ENCODE peak calls at places on chromosomes 13 and 19, in five cellular contexts. U is HFF-Myc, Y is esophagus muscularis mucosa, J is Right ventricle myocardium superior, A is esophagus squamous epithelium. G is an unnamed sample.

GRCh38 chr13:110363009-110363408 is 55.9 kb downstream of the COL4A2 start:
- DNase-seq in A (no peak), Y (no peak), J (no peak), U (no peak), G (no peak)

GRCh38 chr13:39186205-39186880 is 148.1 kb downstream of the NHLRC3 start:
- DNase-seq in U (no peak), A (no peak), Y (no peak), J (no peak), G (no peak)

GRCh38 chr13:106471957-106472543 is 63.4 kb downstream of the EFNB2 start:
- DNase-seq in A (no peak), J (no peak), Y (no peak), U (peak; percentile 14), G (peak; percentile 61)

GRCh38 chr13:24036115-24036514 is 124.4 kb upstream of the SPATA13 start:
- DNase-seq in Y (no peak), U (peak; percentile 10), A (no peak), J (no peak), G (no peak)

GRCh38 chr13:43924549-43925245 is 45.0 kb downstream of the LACC1 start:
- DNase-seq in U (no peak), Y (no peak), A (no peak), J (no peak), G (no peak)

GRCh38 chr13:53127378-53127777 is 98.8 kb downstream of the OLFM4 start:
- DNase-seq in U (no peak), J (no peak), Y (no peak), A (no peak), G (no peak)

GRCh38 chr19:33064778-33065550 is at the start of gene RHPN2:
- DNase-seq in J (peak; percentile 75), Y (no peak), U (no peak), A (no peak), G (no peak)

GRCh38 chr19:46271488-46272197 is 25.2 kb upstream of the HIF3A start:
- DNase-seq in A (no peak), Y (no peak), U (no peak), J (no peak), G (peak; percentile 40)

GRCh38 chr13:24215732-24216131 is 55.2 kb downstream of the SPATA13 start:
- DNase-seq in J (no peak), Y (no peak), A (no peak), U (no peak), G (peak; percentile 4)

GRCh38 chr19:13153627-13154240 is 3.5 kb downstream of the IER2 start:
- DNase-seq in U (no peak), J (peak; percentile 54), Y (no peak), A (no peak), G (no peak)

GRCh38 chr13:46795321-46795720 is 1.6 kb downstream of the ESD start:
- DNase-seq in U (no peak), A (no peak), Y (no peak), J (no peak), G (no peak)

GRCh38 chr13:51152713-51153112 is 41.6 kb upstream of the C13orf42 start:
- DNase-seq in A (no peak), U (no peak), Y (peak; percentile 72), J (no peak), G (no peak)

GRCh38 chr13:112657850-112658445 is 31.9 kb upstream of the ATP11A start:
- DNase-seq in J (no peak), U (peak; percentile 24), Y (no peak), A (no peak), G (peak; percentile 34)

GRCh38 chr19:53057904-53058579 is 13.5 kb downstream of the ERVV-2 start:
- DNase-seq in A (no peak), J (peak; percentile 70), Y (no peak), U (no peak), G (no peak)

GRCh38 chr13:39254606-39255005 is 216.3 kb downstream of the NHLRC3 start:
- DNase-seq in J (no peak), Y (no peak), A (no peak), U (no peak), G (no peak)

GRCh38 chr13:77720988-77721387 is 23.5 kb downstream of the SLAIN1 start:
- DNase-seq in U (no peak), A (no peak), Y (no peak), J (no peak), G (no peak)

GRCh38 chr13:42645717-42646116 is 71.8 kb downstream of the TNFSF11 start:
- DNase-seq in J (no peak), A (no peak), Y (peak; percentile 55), U (no peak), G (no peak)

GRCh38 chr19:14450168-14450874 is 17.2 kb downstream of the PKN1 start:
- DNase-seq in J (no peak), U (no peak), Y (no peak), A (no peak), G (no peak)

GRCh38 chr13:100787899-100788298 is 113.3 kb upstream of the TMTC4 start:
- DNase-seq in J (no peak), Y (no peak), A (no peak), U (no peak), G (no peak)

GRCh38 chr19:31598730-31599238 is 249.5 kb upstream of the TSHZ3 start:
- DNase-seq in A (no peak), J (no peak), U (no peak), Y (no peak), G (no peak)

GRCh38 chr13:112244495-112245177 is 131.5 kb upstream of the SPACA7 start:
- DNase-seq in A (no peak), J (no peak), U (no peak), Y (peak; percentile 85), G (no peak)

GRCh38 chr13:110353339-110353977 is 46.4 kb downstream of the COL4A2 start:
- DNase-seq in Y (no peak), U (no peak), A (no peak), J (no peak), G (no peak)

GRCh38 chr19:12513531-12514061 is 29.0 kb upstream of the ZNF709 start:
- DNase-seq in A (no peak), U (no peak), Y (no peak), J (no peak), G (no peak)

GRCh38 chr19:16136185-16137067 is 7.1 kb upstream of the HSH2D start:
- DNase-seq in A (no peak), Y (no peak), J (no peak), U (no peak), G (no peak)

GRCh38 chr13:112428704-112429103 is 52.5 kb downstream of the SPACA7 start:
- DNase-seq in A (no peak), Y (no peak), J (no peak), U (no peak), G (no peak)

GRCh38 chr13:94154362-94154761 is 325.1 kb downstream of the DCT start:
- DNase-seq in Y (no peak), A (no peak), J (peak; percentile 35), U (no peak), G (peak; percentile 38)

GRCh38 chr13:50127017-50127725 is 111.9 kb downstream of the KCNRG start:
- DNase-seq in A (no peak), Y (no peak), J (peak; percentile 79), U (no peak), G (no peak)

GRCh38 chr19:56191711-56192110 is 5.9 kb downstream of the ZSCAN5B start:
- DNase-seq in A (no peak), Y (no peak), J (no peak), U (no peak), G (no peak)

GRCh38 chr13:102726430-102726829 is 31.6 kb upstream of the METTL21C start:
- DNase-seq in A (no peak), J (no peak), U (no peak), Y (no peak), G (no peak)

G was measured in AG09309.